ENCODE peak calls at places on chromosome 1, in seven cellular contexts. One of them, this sample, is unnamed.
A peak's percentile ranks its signal among the peaks of the same experiment; 100 is the strongest.

GRCh38 chr1:108830119-108831008 is 26.5 kb downstream of the AKNAD1 start:
- DNase-seq in bronchial epithelial cell: peak; percentile 82
- DNase-seq in AG08395: peak; percentile 94
- DNase-seq in RCC 7860: peak; percentile 98
- DNase-seq in NCI-H2171: no peak
- DNase-seq in left colon: peak; percentile 22
- DNase-seq in fibroblast of mammary gland: peak; percentile 99
- DNase-seq in this sample: peak; percentile 87

GRCh38 chr1:21397813-21398188 is 42.1 kb upstream of the NBPF3 start:
- DNase-seq in NCI-H2171: no peak
- DNase-seq in fibroblast of mammary gland: no peak
- DNase-seq in RCC 7860: no peak
- DNase-seq in AG08395: no peak
- DNase-seq in left colon: peak; percentile 3
- DNase-seq in bronchial epithelial cell: no peak
- DNase-seq in this sample: no peak

GRCh38 chr1:74571875-74572274 is 59.5 kb upstream of the LRRC53 start:
- DNase-seq in AG08395: no peak
- DNase-seq in RCC 7860: no peak
- DNase-seq in NCI-H2171: no peak
- DNase-seq in left colon: no peak
- DNase-seq in fibroblast of mammary gland: no peak
- DNase-seq in bronchial epithelial cell: no peak
- DNase-seq in this sample: no peak

GRCh38 chr1:236457775-236458174 is 63.7 kb downstream of the EDARADD start:
- DNase-seq in bronchial epithelial cell: no peak
- DNase-seq in NCI-H2171: no peak
- DNase-seq in AG08395: no peak
- DNase-seq in RCC 7860: no peak
- DNase-seq in left colon: no peak
- DNase-seq in fibroblast of mammary gland: no peak
- DNase-seq in this sample: no peak

GRCh38 chr1:94126651-94127050 is 5.7 kb upstream of the ABCA4 start:
- DNase-seq in fibroblast of mammary gland: no peak
- DNase-seq in AG08395: no peak
- DNase-seq in bronchial epithelial cell: no peak
- DNase-seq in left colon: no peak
- DNase-seq in RCC 7860: no peak
- DNase-seq in NCI-H2171: no peak
- DNase-seq in this sample: no peak

GRCh38 chr1:160850993-160851392 is 11.7 kb downstream of the CD244 start:
- DNase-seq in NCI-H2171: no peak
- DNase-seq in RCC 7860: no peak
- DNase-seq in AG08395: no peak
- DNase-seq in left colon: peak; percentile 33
- DNase-seq in bronchial epithelial cell: no peak
- DNase-seq in fibroblast of mammary gland: no peak
- DNase-seq in this sample: no peak

GRCh38 chr1:182392045-182393028 is 747 bp upstream of the GLUL start:
- DNase-seq in bronchial epithelial cell: no peak
- DNase-seq in NCI-H2171: peak; percentile 89
- DNase-seq in left colon: peak; percentile 68
- DNase-seq in RCC 7860: no peak
- DNase-seq in fibroblast of mammary gland: peak; percentile 41
- DNase-seq in AG08395: peak; percentile 24
- DNase-seq in this sample: peak; percentile 70

GRCh38 chr1:219041819-219042218 is 131.9 kb upstream of the LYPLAL1 start:
- DNase-seq in bronchial epithelial cell: no peak
- DNase-seq in left colon: no peak
- DNase-seq in RCC 7860: no peak
- DNase-seq in AG08395: no peak
- DNase-seq in fibroblast of mammary gland: peak; percentile 41
- DNase-seq in NCI-H2171: no peak
- DNase-seq in this sample: no peak

GRCh38 chr1:205013683-205014367 is 29.2 kb upstream of the CNTN2 start:
- DNase-seq in bronchial epithelial cell: peak; percentile 45
- DNase-seq in AG08395: peak; percentile 45
- DNase-seq in fibroblast of mammary gland: peak; percentile 12
- DNase-seq in RCC 7860: no peak
- DNase-seq in NCI-H2171: peak; percentile 69
- DNase-seq in left colon: peak; percentile 28
- DNase-seq in this sample: peak; percentile 46

GRCh38 chr1:224894915-224895314 is 34.6 kb upstream of the DNAH14 start:
- DNase-seq in NCI-H2171: peak; percentile 17
- DNase-seq in left colon: no peak
- DNase-seq in AG08395: peak; percentile 35
- DNase-seq in RCC 7860: no peak
- DNase-seq in bronchial epithelial cell: peak; percentile 10
- DNase-seq in fibroblast of mammary gland: peak; percentile 51
- DNase-seq in this sample: peak; percentile 66

GRCh38 chr1:19311931-19312781 is at the start of the genes AKR7A2 and SLC66A1:
- DNase-seq in NCI-H2171: peak; percentile 85
- DNase-seq in bronchial epithelial cell: peak; percentile 72
- DNase-seq in RCC 7860: peak; percentile 82
- DNase-seq in fibroblast of mammary gland: peak; percentile 85
- DNase-seq in AG08395: peak; percentile 99
- DNase-seq in left colon: peak; percentile 92
- DNase-seq in this sample: peak; percentile 88

GRCh38 chr1:41537257-41537656 is 52.8 kb upstream of the EDN2 start:
- DNase-seq in left colon: no peak
- DNase-seq in AG08395: no peak
- DNase-seq in bronchial epithelial cell: no peak
- DNase-seq in RCC 7860: no peak
- DNase-seq in fibroblast of mammary gland: peak; percentile 79
- DNase-seq in NCI-H2171: no peak
- DNase-seq in this sample: no peak

GRCh38 chr1:89633745-89634625 is 1.1 kb downstream of the LRRC8C start:
- DNase-seq in NCI-H2171: no peak
- DNase-seq in RCC 7860: peak; percentile 14
- DNase-seq in bronchial epithelial cell: peak; percentile 40
- DNase-seq in left colon: peak; percentile 16
- DNase-seq in AG08395: peak; percentile 37
- DNase-seq in fibroblast of mammary gland: peak; percentile 35
- DNase-seq in this sample: no peak

GRCh38 chr1:14924012-14924452 is 229.5 kb upstream of the TMEM51 start:
- DNase-seq in NCI-H2171: peak; percentile 29
- DNase-seq in fibroblast of mammary gland: peak; percentile 45
- DNase-seq in bronchial epithelial cell: no peak
- DNase-seq in left colon: peak; percentile 74
- DNase-seq in RCC 7860: peak; percentile 64
- DNase-seq in AG08395: peak; percentile 95
- DNase-seq in this sample: peak; percentile 31

GRCh38 chr1:178284059-178284458 is 190.2 kb downstream of the RASAL2 start:
- DNase-seq in AG08395: no peak
- DNase-seq in fibroblast of mammary gland: no peak
- DNase-seq in left colon: no peak
- DNase-seq in NCI-H2171: no peak
- DNase-seq in bronchial epithelial cell: no peak
- DNase-seq in RCC 7860: no peak
- DNase-seq in this sample: no peak

GRCh38 chr1:183687546-183688279 is 34.6 kb upstream of the APOBEC4 start:
- DNase-seq in RCC 7860: no peak
- DNase-seq in left colon: no peak
- DNase-seq in NCI-H2171: no peak
- DNase-seq in AG08395: no peak
- DNase-seq in fibroblast of mammary gland: peak; percentile 10
- DNase-seq in bronchial epithelial cell: no peak
- DNase-seq in this sample: no peak

GRCh38 chr1:43267291-43267805 is 2.4 kb upstream of the TMEM125 start:
- DNase-seq in fibroblast of mammary gland: peak; percentile 65
- DNase-seq in AG08395: peak; percentile 86
- DNase-seq in RCC 7860: no peak
- DNase-seq in NCI-H2171: no peak
- DNase-seq in left colon: no peak
- DNase-seq in bronchial epithelial cell: no peak
- DNase-seq in this sample: no peak

GRCh38 chr1:222893255-222893654 is 78.4 kb downstream of the DISP1 start:
- DNase-seq in RCC 7860: no peak
- DNase-seq in AG08395: no peak
- DNase-seq in NCI-H2171: no peak
- DNase-seq in bronchial epithelial cell: peak; percentile 28
- DNase-seq in left colon: no peak
- DNase-seq in fibroblast of mammary gland: peak; percentile 55
- DNase-seq in this sample: no peak

GRCh38 chr1:213423041-213423440 is 372.0 kb downstream of the RPS6KC1 start:
- DNase-seq in fibroblast of mammary gland: no peak
- DNase-seq in AG08395: no peak
- DNase-seq in left colon: no peak
- DNase-seq in RCC 7860: no peak
- DNase-seq in NCI-H2171: no peak
- DNase-seq in bronchial epithelial cell: no peak
- DNase-seq in this sample: no peak

GRCh38 chr1:66999640-67000400 is 54.1 kb downstream of the SLC35D1 start:
- DNase-seq in AG08395: no peak
- DNase-seq in NCI-H2171: no peak
- DNase-seq in left colon: no peak
- DNase-seq in RCC 7860: no peak
- DNase-seq in bronchial epithelial cell: no peak
- DNase-seq in fibroblast of mammary gland: no peak
- DNase-seq in this sample: no peak

GRCh38 chr1:155968670-155969069 is 9.7 kb downstream of the ARHGEF2 start:
- DNase-seq in NCI-H2171: peak; percentile 63
- DNase-seq in bronchial epithelial cell: no peak
- DNase-seq in left colon: no peak
- DNase-seq in fibroblast of mammary gland: no peak
- DNase-seq in AG08395: no peak
- DNase-seq in RCC 7860: no peak
- DNase-seq in this sample: peak; percentile 95

GRCh38 chr1:234535763-234536515 is 57.0 kb upstream of the TARBP1 start:
- DNase-seq in AG08395: peak; percentile 70
- DNase-seq in NCI-H2171: no peak
- DNase-seq in fibroblast of mammary gland: peak; percentile 21
- DNase-seq in RCC 7860: no peak
- DNase-seq in bronchial epithelial cell: no peak
- DNase-seq in left colon: no peak
- DNase-seq in this sample: no peak

GRCh38 chr1:43345119-43345518 is 7.5 kb downstream of the MPL start:
- DNase-seq in bronchial epithelial cell: peak; percentile 20
- DNase-seq in AG08395: no peak
- DNase-seq in NCI-H2171: no peak
- DNase-seq in left colon: no peak
- DNase-seq in RCC 7860: no peak
- DNase-seq in fibroblast of mammary gland: no peak
- DNase-seq in this sample: no peak

GRCh38 chr1:201299968-201300367 is 16.7 kb downstream of the PKP1 start:
- DNase-seq in bronchial epithelial cell: peak; percentile 97
- DNase-seq in RCC 7860: peak; percentile 33
- DNase-seq in AG08395: peak; percentile 70
- DNase-seq in NCI-H2171: no peak
- DNase-seq in fibroblast of mammary gland: peak; percentile 47
- DNase-seq in left colon: peak; percentile 40
- DNase-seq in this sample: no peak

GRCh38 chr1:3453891-3454810 is at the start of gene ARHGEF16:
- DNase-seq in NCI-H2171: peak; percentile 71
- DNase-seq in RCC 7860: peak; percentile 53
- DNase-seq in bronchial epithelial cell: peak; percentile 33
- DNase-seq in left colon: peak; percentile 92
- DNase-seq in fibroblast of mammary gland: peak; percentile 12
- DNase-seq in AG08395: peak; percentile 54
- DNase-seq in this sample: peak; percentile 31

GRCh38 chr1:9250586-9251381 is 16.2 kb downstream of the H6PD start:
- DNase-seq in AG08395: no peak
- DNase-seq in fibroblast of mammary gland: peak; percentile 42
- DNase-seq in RCC 7860: no peak
- DNase-seq in NCI-H2171: peak; percentile 18
- DNase-seq in bronchial epithelial cell: no peak
- DNase-seq in left colon: no peak
- DNase-seq in this sample: no peak

GRCh38 chr1:2312589-2313301 is 78.6 kb downstream of the MORN1 start:
- DNase-seq in left colon: no peak
- DNase-seq in fibroblast of mammary gland: no peak
- DNase-seq in RCC 7860: no peak
- DNase-seq in NCI-H2171: peak; percentile 24
- DNase-seq in bronchial epithelial cell: no peak
- DNase-seq in AG08395: peak; percentile 15
- DNase-seq in this sample: peak; percentile 79

GRCh38 chr1:84870591-84870990 is 22.4 kb downstream of the LPAR3 start:
- DNase-seq in bronchial epithelial cell: no peak
- DNase-seq in RCC 7860: no peak
- DNase-seq in NCI-H2171: no peak
- DNase-seq in left colon: no peak
- DNase-seq in fibroblast of mammary gland: no peak
- DNase-seq in AG08395: no peak
- DNase-seq in this sample: no peak

GRCh38 chr1:26387447-26387846 is 14.9 kb upstream of the ZNF683 start:
- DNase-seq in fibroblast of mammary gland: peak; percentile 89
- DNase-seq in bronchial epithelial cell: peak; percentile 80
- DNase-seq in left colon: no peak
- DNase-seq in RCC 7860: peak; percentile 82
- DNase-seq in AG08395: no peak
- DNase-seq in NCI-H2171: no peak
- DNase-seq in this sample: no peak

GRCh38 chr1:37680933-37681332 is 11.4 kb upstream of the CDCA8 start:
- DNase-seq in RCC 7860: no peak
- DNase-seq in left colon: no peak
- DNase-seq in bronchial epithelial cell: no peak
- DNase-seq in AG08395: no peak
- DNase-seq in NCI-H2171: no peak
- DNase-seq in fibroblast of mammary gland: no peak
- DNase-seq in this sample: no peak

GRCh38 chr1:29567257-29567656 is 330.9 kb downstream of the PTPRU start:
- DNase-seq in NCI-H2171: no peak
- DNase-seq in fibroblast of mammary gland: no peak
- DNase-seq in bronchial epithelial cell: no peak
- DNase-seq in RCC 7860: no peak
- DNase-seq in left colon: no peak
- DNase-seq in AG08395: no peak
- DNase-seq in this sample: no peak

GRCh38 chr1:165144757-165145397 is 211.6 kb downstream of the LMX1A start:
- DNase-seq in RCC 7860: peak; percentile 14
- DNase-seq in NCI-H2171: peak; percentile 38
- DNase-seq in fibroblast of mammary gland: peak; percentile 61
- DNase-seq in left colon: peak; percentile 45
- DNase-seq in AG08395: peak; percentile 65
- DNase-seq in bronchial epithelial cell: peak; percentile 58
- DNase-seq in this sample: peak; percentile 82

GRCh38 chr1:170461762-170462384 is 70.1 kb upstream of the GORAB start:
- DNase-seq in left colon: no peak
- DNase-seq in RCC 7860: no peak
- DNase-seq in fibroblast of mammary gland: peak; percentile 99
- DNase-seq in AG08395: peak; percentile 79
- DNase-seq in NCI-H2171: no peak
- DNase-seq in bronchial epithelial cell: peak; percentile 5
- DNase-seq in this sample: no peak

GRCh38 chr1:172957491-172957890 is 93.2 kb downstream of the TNFSF18 start:
- DNase-seq in AG08395: no peak
- DNase-seq in RCC 7860: no peak
- DNase-seq in fibroblast of mammary gland: no peak
- DNase-seq in bronchial epithelial cell: no peak
- DNase-seq in left colon: no peak
- DNase-seq in NCI-H2171: no peak
- DNase-seq in this sample: no peak

GRCh38 chr1:59815892-59816291 is 1.1 kb downstream of the HOOK1 start:
- DNase-seq in left colon: no peak
- DNase-seq in AG08395: no peak
- DNase-seq in RCC 7860: no peak
- DNase-seq in fibroblast of mammary gland: no peak
- DNase-seq in NCI-H2171: peak; percentile 2
- DNase-seq in bronchial epithelial cell: peak; percentile 72
- DNase-seq in this sample: no peak

GRCh38 chr1:206041640-206042039 is 11.3 kb upstream of the RHEX start:
- DNase-seq in NCI-H2171: peak; percentile 84
- DNase-seq in AG08395: no peak
- DNase-seq in bronchial epithelial cell: peak; percentile 75
- DNase-seq in RCC 7860: no peak
- DNase-seq in fibroblast of mammary gland: no peak
- DNase-seq in left colon: no peak
- DNase-seq in this sample: no peak

GRCh38 chr1:240942901-240943300 is 330.9 kb upstream of the GREM2 start:
- DNase-seq in NCI-H2171: no peak
- DNase-seq in left colon: no peak
- DNase-seq in RCC 7860: no peak
- DNase-seq in AG08395: no peak
- DNase-seq in bronchial epithelial cell: no peak
- DNase-seq in fibroblast of mammary gland: no peak
- DNase-seq in this sample: no peak

GRCh38 chr1:44390277-44390676 is 14.8 kb upstream of the RNF220 start:
- DNase-seq in NCI-H2171: no peak
- DNase-seq in left colon: no peak
- DNase-seq in AG08395: peak; percentile 77
- DNase-seq in fibroblast of mammary gland: peak; percentile 80
- DNase-seq in bronchial epithelial cell: peak; percentile 29
- DNase-seq in RCC 7860: peak; percentile 81
- DNase-seq in this sample: no peak